ENCODE peak calls at places on chromosomes 2 and 18, in six cellular contexts. A is GM12878, N is K562, E is HepG2, D is H1, X is SK-N-SH. R is an unnamed sample.

GRCh38 chr2:161306919-161307318 is 1.3 kb upstream of the PSMD14 start:
- DNase-seq in D (no peak), N (no peak), X (no peak), E (no peak), A (no peak), R (no peak)

GRCh38 chr2:108542071-108542470 is 7.8 kb downstream of the LIMS1 start:
- DNase-seq in D (no peak), A (no peak), N (no peak), X (no peak), E (no peak), R (no peak)

GRCh38 chr18:2571200-2572143 is at the start of the genes METTL4 and NDC80:
- DNase-seq in N (peak; percentile 87), D (peak; percentile 82), A (peak; percentile 71), E (peak; percentile 85), X (peak; percentile 83), R (peak; percentile 90)

GRCh38 chr2:128595763-128596452 is 277.2 kb upstream of the HS6ST1 start:
- DNase-seq in E (no peak), D (no peak), N (no peak), X (no peak), A (no peak), R (no peak)

GRCh38 chr2:25294573-25295462 is 46.9 kb downstream of the DNMT3A start:
- DNase-seq in N (no peak), E (no peak), A (no peak), D (no peak), X (peak; percentile 95), R (no peak)

GRCh38 chr2:209307161-209308001 is 116.5 kb upstream of the MAP2 start:
- DNase-seq in E (no peak), A (no peak), D (peak; percentile 56), X (no peak), N (no peak), R (no peak)

GRCh38 chr2:128782411-128783192 is 463.9 kb upstream of the HS6ST1 start:
- DNase-seq in E (no peak), A (no peak), N (no peak), X (no peak), D (no peak), R (no peak)

GRCh38 chr2:190413421-190413820 is 5.3 kb downstream of the MFSD6 start:
- DNase-seq in A (no peak), N (no peak), D (no peak), E (no peak), X (no peak), R (no peak)

GRCh38 chr2:69715964-69716363 is 26.0 kb upstream of the ANXA4 start:
- DNase-seq in D (no peak), E (no peak), N (no peak), X (no peak), A (no peak), R (peak; percentile 17)

GRCh38 chr18:28995319-28995718 is 818.4 kb upstream of the CDH2 start:
- DNase-seq in X (peak; percentile 7), N (no peak), A (no peak), E (no peak), D (no peak), R (no peak)

GRCh38 chr2:55408098-55408882 is 11.4 kb downstream of the CCDC88A start:
- DNase-seq in D (no peak), X (no peak), A (no peak), E (no peak), N (no peak), R (no peak)

GRCh38 chr2:14826518-14826917 is 194.0 kb downstream of the LRATD1 start:
- DNase-seq in N (no peak), D (no peak), A (no peak), X (no peak), E (no peak), R (no peak)

GRCh38 chr2:11502740-11503292 is 31.0 kb upstream of the GREB1 start:
- DNase-seq in D (no peak), A (no peak), E (peak; percentile 88), X (no peak), N (no peak), R (no peak)

GRCh38 chr2:27613985-27614384 is 14.8 kb downstream of the CCDC121 start:
- DNase-seq in N (no peak), D (no peak), E (peak; percentile 21), A (no peak), X (no peak), R (no peak)

GRCh38 chr2:37713258-37713700 is 41.8 kb upstream of the CDC42EP3 start:
- DNase-seq in N (no peak), D (no peak), X (no peak), E (no peak), A (peak; percentile 13), R (no peak)

GRCh38 chr2:27051902-27052645 is 606 bp downstream of the AGBL5 start:
- DNase-seq in E (no peak), D (no peak), A (no peak), N (no peak), X (peak; percentile 67), R (peak; percentile 46)

GRCh38 chr2:28753043-28753683 is 1.5 kb downstream of the PPP1CB start:
- DNase-seq in A (no peak), D (no peak), N (peak; percentile 20), X (peak; percentile 53), E (peak; percentile 69), R (peak; percentile 69)

GRCh38 chr2:205740381-205740780 is 58.1 kb downstream of the NRP2 start:
- DNase-seq in A (no peak), X (no peak), N (no peak), D (no peak), E (no peak), R (no peak)

GRCh38 chr2:221791840-221792239 is 219.7 kb upstream of the EPHA4 start:
- DNase-seq in A (no peak), D (no peak), N (no peak), E (no peak), X (no peak), R (no peak)

GRCh38 chr2:224412064-224412921 is 10.4 kb upstream of the FAM124B start:
- DNase-seq in X (no peak), N (no peak), A (no peak), E (no peak), D (no peak), R (no peak)

GRCh38 chr2:133346654-133347053 is 221.6 kb downstream of the NCKAP5 start:
- DNase-seq in E (no peak), N (no peak), D (no peak), A (no peak), X (no peak), R (no peak)

GRCh38 chr2:207782238-207783030 is 12.7 kb upstream of the FZD5 start:
- DNase-seq in N (no peak), E (peak; percentile 92), A (no peak), X (no peak), D (no peak), R (no peak)

GRCh38 chr2:174120346-174120745 is 128.0 kb downstream of the OLA1 start:
- DNase-seq in X (no peak), A (no peak), D (no peak), E (peak; percentile 6), N (peak; percentile 15), R (peak; percentile 11)

GRCh38 chr18:23105030-23105429 is 30.3 kb upstream of the CABLES1 start:
- DNase-seq in E (no peak), X (no peak), N (no peak), A (no peak), D (no peak), R (no peak)

GRCh38 chr18:23107718-23108117 is 27.6 kb upstream of the CABLES1 start:
- DNase-seq in A (no peak), D (no peak), E (no peak), X (peak; percentile 26), N (no peak), R (no peak)

GRCh38 chr18:23105581-23106219 is 29.6 kb upstream of the CABLES1 start:
- DNase-seq in N (no peak), A (no peak), D (no peak), E (no peak), X (no peak), R (peak; percentile 30)

GRCh38 chr18:23106575-23106974 is 28.7 kb upstream of the CABLES1 start:
- DNase-seq in A (no peak), X (no peak), D (no peak), N (no peak), E (peak; percentile 78), R (peak; percentile 67)

GRCh38 chr18:23108496-23108895 is 26.8 kb upstream of the CABLES1 start:
- DNase-seq in N (no peak), E (no peak), X (no peak), D (no peak), A (no peak), R (no peak)
- TF ChIP-seq CHD2 in N (no peak), E (no peak), X (no peak), D (no peak), A (no peak), R (no peak)

DNA sequence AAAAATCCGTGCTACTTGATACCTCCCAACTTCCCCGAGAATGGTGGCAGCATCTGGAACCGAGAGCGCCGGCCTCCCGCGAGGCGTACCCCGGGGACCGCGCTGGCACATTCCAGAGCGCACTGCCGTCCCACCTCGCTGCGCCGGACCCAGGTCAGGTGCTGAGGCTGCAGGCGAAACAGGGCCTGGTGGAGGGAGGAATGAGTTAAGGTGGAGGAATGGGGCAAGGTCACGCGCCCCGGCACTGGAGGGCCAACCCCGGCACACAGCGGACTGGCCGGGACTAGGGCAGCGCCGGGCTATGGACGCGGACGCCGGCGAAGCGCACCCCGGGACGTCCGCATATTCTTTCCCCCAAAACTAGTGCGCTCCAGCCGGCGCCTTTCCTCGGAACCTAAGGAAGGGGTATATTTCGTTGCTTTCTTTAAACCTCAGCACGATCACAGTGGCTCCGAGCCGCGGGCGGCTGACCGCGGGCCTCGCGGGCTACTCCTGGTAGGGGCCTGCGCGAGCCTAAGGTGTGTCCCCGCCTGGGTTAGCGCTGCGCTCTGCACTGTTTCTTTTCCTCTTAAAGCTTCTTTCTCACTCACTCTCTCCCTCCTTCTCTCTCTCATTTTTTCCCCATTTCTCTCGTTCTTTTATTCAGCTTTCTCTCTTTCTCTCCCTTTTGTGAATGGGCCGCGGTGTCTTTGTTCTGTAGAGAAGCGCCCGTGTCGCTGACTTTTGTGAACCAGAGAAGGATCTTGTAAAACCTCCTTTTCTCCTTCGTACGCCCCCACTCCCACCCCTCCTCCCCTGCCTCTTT is 2.1 kb upstream of the OTX1 start:
- DNase-seq in N (no peak), E (no peak), A (no peak), X (peak; percentile 63), D (no peak), R (no peak)
- TF ChIP-seq CHD2 in N (no peak), E (no peak), A (no peak), X (no peak), D (no peak), R (no peak)

DNA sequence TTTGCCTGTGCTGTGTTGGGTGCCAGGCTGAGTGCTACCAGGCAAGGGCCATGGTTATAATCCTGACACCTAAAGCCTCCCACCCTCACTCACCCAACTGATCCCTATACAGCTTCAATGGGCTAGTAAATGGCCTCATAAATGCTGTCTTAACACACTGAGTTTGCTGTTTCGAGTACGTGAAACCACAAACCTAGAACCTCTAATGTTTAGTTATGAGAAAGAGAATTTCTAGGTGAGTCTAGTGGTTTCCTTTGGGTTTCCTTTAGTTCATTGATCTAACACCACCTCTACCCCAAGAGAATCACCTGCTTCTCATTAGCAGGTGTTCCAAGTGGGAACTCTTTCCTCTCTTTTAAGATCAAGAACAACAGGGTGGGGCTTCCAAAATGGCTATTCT is 172.0 kb downstream of the MC4R start:
- DNase-seq in A (no peak), E (no peak), D (no peak), N (no peak), X (no peak), R (no peak)
- TF ChIP-seq CHD2 in A (no peak), E (no peak), D (no peak), N (no peak), X (no peak), R (no peak)

DNA sequence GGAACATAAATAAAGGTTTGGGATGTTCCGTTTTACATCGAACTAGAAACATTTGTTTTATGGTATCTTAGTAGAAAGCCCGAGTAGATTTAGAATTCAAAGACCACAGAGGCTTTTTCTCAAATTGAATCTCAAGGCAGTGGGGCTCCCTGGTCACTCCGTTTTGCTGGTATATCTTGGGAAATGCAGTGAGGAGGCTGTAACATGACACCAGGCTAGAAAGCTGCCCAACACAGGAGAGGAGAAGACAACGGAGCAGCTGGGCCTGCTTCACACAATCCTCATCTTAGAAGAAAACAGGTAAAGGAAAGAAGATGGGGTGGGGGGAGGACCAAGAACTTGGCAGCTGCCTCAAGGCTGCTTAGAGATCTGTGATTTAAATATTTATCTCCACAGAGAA is 38.3 kb upstream of the EPB41L3 start:
- DNase-seq in X (no peak), E (no peak), N (no peak), D (no peak), A (no peak), R (no peak)
- TF ChIP-seq CHD2 in X (no peak), E (no peak), N (no peak), D (no peak), A (no peak), R (no peak)

R was measured in A549.